ENCODE peak calls at places on chromosome 21, in four cellular contexts. One of them, this sample, is unnamed.

GRCh38 chr21:45891388-45892155 is 90.0 kb upstream of the COL6A1 start:
- DNase-seq in colonic mucosa: no peak
- DNase-seq in neural progenitor cell: no peak
- DNase-seq in heart left ventricle: peak; percentile 13
- DNase-seq in this sample: no peak

GRCh38 chr21:38804617-38805281 is 980 bp upstream of the ETS2 start:
- DNase-seq in colonic mucosa: peak; percentile 87
- DNase-seq in neural progenitor cell: no peak
- DNase-seq in heart left ventricle: peak; percentile 83
- DNase-seq in this sample: no peak

GRCh38 chr21:31593161-31593560 is 66.3 kb upstream of the SOD1 start:
- DNase-seq in colonic mucosa: no peak
- DNase-seq in neural progenitor cell: no peak
- DNase-seq in heart left ventricle: no peak
- DNase-seq in this sample: no peak

GRCh38 chr21:46418265-46418946 is 40.3 kb upstream of the DIP2A start:
- DNase-seq in colonic mucosa: no peak
- DNase-seq in neural progenitor cell: no peak
- DNase-seq in heart left ventricle: no peak
- DNase-seq in this sample: no peak

GRCh38 chr21:39153373-39153772 is 29.9 kb downstream of the PSMG1 start:
- DNase-seq in colonic mucosa: no peak
- DNase-seq in neural progenitor cell: peak; percentile 43
- DNase-seq in heart left ventricle: no peak
- DNase-seq in this sample: peak; percentile 11

GRCh38 chr21:43188181-43188580 is 19.4 kb downstream of the CRYAA start:
- DNase-seq in colonic mucosa: no peak
- DNase-seq in neural progenitor cell: no peak
- DNase-seq in heart left ventricle: no peak
- DNase-seq in this sample: no peak

GRCh38 chr21:45799765-45800338 is 156.3 kb downstream of the PCBP3 start:
- DNase-seq in colonic mucosa: no peak
- DNase-seq in neural progenitor cell: no peak
- DNase-seq in heart left ventricle: no peak
- DNase-seq in this sample: no peak

GRCh38 chr21:29149771-29150425 is 19.5 kb downstream of the MAP3K7CL start:
- DNase-seq in colonic mucosa: no peak
- DNase-seq in neural progenitor cell: no peak
- DNase-seq in heart left ventricle: no peak
- DNase-seq in this sample: peak; percentile 56

GRCh38 chr21:45513003-45513706 is 29.1 kb downstream of the SLC19A1 start:
- DNase-seq in colonic mucosa: no peak
- DNase-seq in neural progenitor cell: no peak
- DNase-seq in heart left ventricle: peak; percentile 24
- DNase-seq in this sample: no peak

GRCh38 chr21:39020751-39021474 is 162.3 kb downstream of the PSMG1 start:
- DNase-seq in colonic mucosa: no peak
- DNase-seq in neural progenitor cell: no peak
- DNase-seq in heart left ventricle: no peak
- DNase-seq in this sample: peak; percentile 85

GRCh38 chr21:39071623-39072214 is 111.5 kb downstream of the PSMG1 start:
- DNase-seq in colonic mucosa: no peak
- DNase-seq in neural progenitor cell: no peak
- DNase-seq in heart left ventricle: no peak
- DNase-seq in this sample: peak; percentile 81

GRCh38 chr21:29256125-29256895 is 42.4 kb upstream of the BACH1 start:
- DNase-seq in colonic mucosa: no peak
- DNase-seq in neural progenitor cell: no peak
- DNase-seq in heart left ventricle: no peak
- DNase-seq in this sample: no peak

GRCh38 chr21:46098303-46099141 is 610 bp downstream of the COL6A2 start:
- DNase-seq in colonic mucosa: peak; percentile 20
- DNase-seq in neural progenitor cell: peak; percentile 37
- DNase-seq in heart left ventricle: no peak
- DNase-seq in this sample: no peak

DNA sequence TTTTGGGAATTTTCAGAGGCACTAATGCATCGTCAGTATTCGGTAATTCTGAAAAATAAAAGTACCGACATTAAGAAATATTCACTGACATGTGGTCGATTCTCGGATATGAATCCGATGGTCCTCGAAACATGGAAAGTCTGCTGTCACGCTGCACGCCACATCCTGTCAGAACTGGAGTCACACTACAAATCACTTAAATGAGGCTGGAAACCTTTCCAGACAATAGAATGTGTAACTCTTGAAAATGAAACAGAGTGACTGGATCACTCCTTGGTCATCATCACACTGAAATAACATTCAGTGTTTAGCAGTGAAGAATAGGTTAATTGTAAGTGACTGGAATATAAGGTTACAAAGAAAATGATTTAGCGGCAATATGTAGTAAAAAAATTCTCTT is 620.1 kb upstream of the ADAMTS5 start:
- DNase-seq in colonic mucosa: no peak
- DNase-seq in neural progenitor cell: no peak
- DNase-seq in heart left ventricle: no peak
- DNase-seq in this sample: no peak
- H3K4me3 ChIP-seq in colonic mucosa: no peak overlapping the region
- H3K4me3 ChIP-seq in neural progenitor cell: no peak overlapping the region
- H3K4me3 ChIP-seq in heart left ventricle: no peak overlapping the region
- H3K4me3 ChIP-seq in this sample: no peak overlapping the region

GRCh38 chr21:23853796-23854379 is 1753.4 kb downstream of the MRPL39 start:
- DNase-seq in colonic mucosa: no peak
- DNase-seq in neural progenitor cell: no peak
- DNase-seq in heart left ventricle: no peak
- DNase-seq in this sample: peak; percentile 41
- TF ChIP-seq CTCF in colonic mucosa: no peak
- TF ChIP-seq CTCF in neural progenitor cell: peak; percentile 32
- TF ChIP-seq CTCF in heart left ventricle: peak; percentile 51
- TF ChIP-seq CTCF in this sample: peak; percentile 36

GRCh38 chr21:41429305-41429704 is 3.3 kb downstream of the MX1 start:
- DNase-seq in colonic mucosa: no peak
- DNase-seq in neural progenitor cell: no peak
- DNase-seq in heart left ventricle: no peak
- DNase-seq in this sample: no peak
- H3K4me3 ChIP-seq in colonic mucosa: no peak overlapping the region
- H3K4me3 ChIP-seq in neural progenitor cell: no peak overlapping the region
- H3K4me3 ChIP-seq in heart left ventricle: no peak overlapping the region
- H3K4me3 ChIP-seq in this sample: no peak overlapping the region

DNA sequence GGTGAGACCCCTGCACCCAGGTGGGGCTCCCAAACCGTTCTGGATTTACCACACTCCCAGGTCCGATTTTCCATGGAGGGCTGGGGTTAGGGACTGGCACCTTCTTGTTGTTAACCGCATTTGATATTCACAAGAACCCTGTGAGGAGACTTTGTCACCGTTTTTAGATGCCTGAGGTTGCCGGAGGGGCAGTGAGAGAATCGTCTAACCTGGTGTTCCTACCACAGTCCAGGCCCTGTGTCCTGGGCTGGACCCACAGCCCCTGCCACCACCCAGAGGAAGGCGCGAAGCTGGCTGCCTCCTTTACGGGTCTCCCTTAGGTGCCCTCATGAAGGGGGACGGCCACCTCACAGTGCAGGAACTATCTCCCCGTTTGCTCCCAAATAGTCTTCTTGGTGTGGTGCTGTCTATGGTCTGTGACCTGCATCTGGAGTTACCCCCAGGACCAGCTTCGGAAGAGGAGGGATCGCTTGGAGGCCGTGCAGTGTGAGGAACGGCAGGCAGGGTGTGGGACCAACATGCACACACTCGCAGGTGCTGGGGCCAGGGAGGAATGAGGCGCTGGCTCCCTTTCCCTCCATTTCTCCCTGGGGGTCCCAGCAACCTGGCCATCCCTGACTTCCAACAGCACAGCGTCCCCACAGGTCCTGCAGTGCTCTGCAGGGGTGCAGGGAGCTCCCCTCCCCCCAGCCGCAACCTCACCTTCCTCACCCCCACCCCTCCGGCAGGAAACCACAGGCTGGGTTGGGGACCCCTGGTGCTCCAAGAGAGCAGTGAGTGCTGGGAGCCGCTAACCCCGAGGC is 7.0 kb downstream of the SIM2 start:
- DNase-seq in colonic mucosa: peak; percentile 13
- DNase-seq in neural progenitor cell: peak; percentile 72
- DNase-seq in heart left ventricle: no peak
- DNase-seq in this sample: no peak
- TF ChIP-seq CTCF in colonic mucosa: no peak
- TF ChIP-seq CTCF in neural progenitor cell: peak; percentile 57
- TF ChIP-seq CTCF in heart left ventricle: no peak
- TF ChIP-seq CTCF in this sample: no peak

GRCh38 chr21:35210093-35210492 is 161.0 kb upstream of the RUNX1 start:
- DNase-seq in colonic mucosa: no peak
- DNase-seq in neural progenitor cell: no peak
- DNase-seq in heart left ventricle: no peak
- DNase-seq in this sample: no peak

GRCh38 chr21:35206141-35207125 is 157.3 kb upstream of the RUNX1 start:
- DNase-seq in colonic mucosa: no peak
- DNase-seq in neural progenitor cell: no peak
- DNase-seq in heart left ventricle: peak; percentile 45
- DNase-seq in this sample: no peak

GRCh38 chr21:35207322-35207721 is 158.2 kb upstream of the RUNX1 start:
- DNase-seq in colonic mucosa: no peak
- DNase-seq in neural progenitor cell: no peak
- DNase-seq in heart left ventricle: no peak
- DNase-seq in this sample: no peak

GRCh38 chr21:35208117-35208516 is 159.0 kb upstream of the RUNX1 start:
- DNase-seq in colonic mucosa: no peak
- DNase-seq in neural progenitor cell: no peak
- DNase-seq in heart left ventricle: peak; percentile 36
- DNase-seq in this sample: no peak

DNA sequence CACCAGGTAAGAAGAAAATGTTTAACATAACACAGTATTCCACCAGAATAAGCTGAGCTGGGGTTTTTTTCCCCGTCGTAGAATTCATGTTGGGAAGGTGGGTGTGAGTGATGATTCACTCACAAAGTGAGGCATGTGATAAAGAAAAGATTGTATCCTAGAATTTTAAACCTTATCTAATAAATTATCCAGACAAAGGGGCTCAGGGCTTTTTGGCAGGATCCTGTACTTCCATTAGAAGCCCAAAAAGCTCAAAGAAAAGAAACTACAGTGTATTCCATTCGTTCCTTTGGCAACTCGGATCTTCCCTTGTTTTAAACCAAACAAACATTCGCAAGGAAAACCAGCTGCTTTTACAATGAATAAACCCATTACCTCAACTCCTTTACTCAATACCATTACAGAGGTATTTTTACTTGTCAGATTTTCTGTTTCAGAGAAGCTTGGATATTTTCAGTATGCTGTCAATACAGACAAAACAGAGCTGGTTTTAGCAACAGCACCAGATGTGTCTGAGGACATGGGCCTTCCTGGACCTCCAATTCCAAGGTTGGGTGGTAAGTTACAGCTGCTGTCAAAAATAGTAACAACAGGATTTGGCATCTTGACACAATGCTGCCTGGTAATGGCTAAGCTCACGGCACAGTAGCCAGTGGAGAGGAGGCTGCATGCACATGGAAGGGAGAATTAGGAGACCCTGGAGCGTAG is 159.9 kb upstream of the RUNX1 start:
- DNase-seq in colonic mucosa: no peak
- DNase-seq in neural progenitor cell: no peak
- DNase-seq in heart left ventricle: peak; percentile 61
- DNase-seq in this sample: peak; percentile 72
- H3K4me3 ChIP-seq in colonic mucosa: no peak overlapping the region
- H3K4me3 ChIP-seq in neural progenitor cell: no peak overlapping the region
- H3K4me3 ChIP-seq in heart left ventricle: no peak overlapping the region
- H3K4me3 ChIP-seq in this sample: no peak overlapping the region

DNA sequence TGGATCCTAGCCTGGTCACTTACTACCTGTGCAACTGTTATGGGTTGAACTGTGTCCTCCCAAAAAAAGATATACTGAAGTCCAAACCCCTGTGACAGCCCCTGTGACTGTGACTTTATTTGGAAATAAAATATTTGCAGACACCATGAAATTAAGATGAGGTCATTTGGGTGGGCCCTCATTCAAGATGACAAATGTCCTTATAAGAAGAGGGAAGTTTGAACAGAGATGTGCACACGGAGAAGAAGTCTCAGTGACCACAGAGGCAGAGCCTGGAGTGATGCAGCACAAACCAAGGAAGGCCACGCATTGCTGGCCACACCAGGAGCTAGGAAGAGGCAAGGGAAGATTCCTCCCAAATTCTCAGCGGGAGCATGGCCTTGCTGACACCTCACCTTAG is 249.7 kb upstream of the RUNX1 start:
- DNase-seq in colonic mucosa: no peak
- DNase-seq in neural progenitor cell: no peak
- DNase-seq in heart left ventricle: no peak
- DNase-seq in this sample: no peak
- TF ChIP-seq CTCF in colonic mucosa: no peak
- TF ChIP-seq CTCF in neural progenitor cell: no peak
- TF ChIP-seq CTCF in heart left ventricle: no peak
- TF ChIP-seq CTCF in this sample: no peak

DNA sequence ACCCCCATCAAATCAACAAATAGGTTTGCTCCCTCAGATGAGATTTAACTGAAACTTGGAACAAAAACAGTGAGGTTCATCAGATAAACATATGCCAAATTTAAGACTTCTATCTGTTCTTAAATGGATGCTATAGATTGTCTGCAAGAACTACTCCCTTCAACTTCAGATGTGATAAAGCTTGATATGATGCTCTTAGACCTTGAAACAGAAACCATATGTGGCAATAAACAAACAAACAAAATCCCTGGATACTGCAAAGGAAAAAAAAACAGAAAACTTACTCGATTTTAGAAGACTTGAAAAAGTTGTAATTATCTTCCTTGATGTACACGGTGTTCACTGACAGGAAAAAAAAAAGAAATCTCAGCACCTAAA is 286.1 kb upstream of the USP25 start:
- DNase-seq in colonic mucosa: no peak
- DNase-seq in neural progenitor cell: no peak
- DNase-seq in heart left ventricle: no peak
- DNase-seq in this sample: no peak
- H3K4me3 ChIP-seq in colonic mucosa: no peak overlapping the region
- H3K4me3 ChIP-seq in neural progenitor cell: no peak overlapping the region
- H3K4me3 ChIP-seq in heart left ventricle: no peak overlapping the region
- H3K4me3 ChIP-seq in this sample: no peak overlapping the region

DNA sequence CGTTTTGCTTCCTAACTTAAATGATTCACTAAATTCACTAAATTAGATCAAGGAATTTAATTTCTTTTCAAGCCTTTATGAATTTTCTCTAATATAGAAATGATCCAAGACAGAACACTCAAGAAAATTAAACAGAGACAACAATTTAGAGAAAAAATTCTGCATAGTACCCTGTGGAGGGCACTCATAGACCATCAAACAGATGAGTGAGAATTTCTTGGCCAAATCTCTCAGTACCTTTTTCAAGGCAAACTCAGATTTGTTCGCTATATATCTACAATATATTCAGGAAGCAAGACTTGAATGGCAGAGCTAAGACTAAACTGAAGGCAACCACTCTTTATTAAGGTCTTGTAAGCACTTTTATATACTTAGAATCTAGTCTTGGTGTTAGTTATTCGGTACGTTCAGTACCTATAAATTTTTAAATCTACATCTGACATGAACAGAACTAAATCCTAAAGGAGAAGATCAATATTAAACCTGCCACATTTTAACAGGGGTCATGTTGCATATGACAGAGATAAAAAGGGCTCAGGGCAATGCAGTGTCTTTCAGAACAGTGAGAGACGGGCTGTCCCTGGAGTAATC is 118.7 kb upstream of the TMPRSS15 start:
- DNase-seq in colonic mucosa: no peak
- DNase-seq in neural progenitor cell: peak; percentile 16
- DNase-seq in heart left ventricle: no peak
- DNase-seq in this sample: peak; percentile 1
- TF ChIP-seq CTCF in colonic mucosa: no peak
- TF ChIP-seq CTCF in neural progenitor cell: peak; percentile 52
- TF ChIP-seq CTCF in heart left ventricle: no peak
- TF ChIP-seq CTCF in this sample: no peak

GRCh38 chr21:26964379-26964778 is 2.5 kb downstream of the ADAMTS5 start:
- DNase-seq in colonic mucosa: peak; percentile 33
- DNase-seq in neural progenitor cell: peak; percentile 22
- DNase-seq in heart left ventricle: peak; percentile 55
- DNase-seq in this sample: no peak
- H3K4me3 ChIP-seq in colonic mucosa: no peak overlapping the region
- H3K4me3 ChIP-seq in neural progenitor cell: no peak overlapping the region
- H3K4me3 ChIP-seq in heart left ventricle: no peak overlapping the region
- H3K4me3 ChIP-seq in this sample: no peak overlapping the region

This sample was measured in fibroblast of pulmonary artery.